ENCODE peak calls at places on chromosomes 7 and 10, in seven cellular contexts. D is fibroblast of pulmonary artery, U is left lung, X is GM23248, J is type B pancreatic cell, Z is EL, Q is HCT116. V is an unnamed sample.

GRCh38 chr7:132516042-132516840 is 60.0 kb downstream of the PLXNA4 start:
- DNase-seq in X (peak; percentile 57), Q (no peak), U (no peak), J (no peak), D (peak; percentile 50), Z (peak; percentile 56), V (no peak)

GRCh38 chr10:21403256-21404015 is 122.0 kb downstream of the SKIDA1 start:
- DNase-seq in Z (no peak), D (no peak), U (no peak), J (no peak), Q (no peak), X (no peak), V (no peak)

GRCh38 chr7:112238852-112239610 is 32.5 kb downstream of the ZNF277 start:
- DNase-seq in U (no peak), D (no peak), Q (no peak), J (no peak), Z (peak; percentile 70), X (peak; percentile 54), V (no peak)

GRCh38 chr7:35035511-35035921 is 1.8 kb downstream of the DPY19L1 start:
- DNase-seq in Z (peak; percentile 52), U (peak; percentile 41), J (no peak), X (peak; percentile 52), D (peak; percentile 48), Q (peak; percentile 45), V (no peak)

GRCh38 chr7:43721193-43721806 is 8.0 kb downstream of the COA1 start:
- DNase-seq in Q (no peak), U (no peak), Z (peak; percentile 53), D (peak; percentile 76), J (no peak), X (peak; percentile 77), V (no peak)

GRCh38 chr10:46217749-46218453 is 68.9 kb upstream of the ANTXRL start:
- DNase-seq in U (no peak), Z (no peak), X (no peak), J (no peak), D (no peak), Q (no peak), V (no peak)

GRCh38 chr10:5563991-5564536 is 39.3 kb downstream of the CALML3 start:
- DNase-seq in X (peak; percentile 95), U (no peak), Z (peak; percentile 78), D (no peak), J (no peak), Q (no peak), V (peak; percentile 33)

GRCh38 chr7:113320419-113320818 is 202.1 kb upstream of the SMIM30 start:
- DNase-seq in D (no peak), Z (no peak), X (no peak), U (no peak), J (no peak), Q (no peak), V (no peak)

GRCh38 chr7:39465055-39465929 is 100.9 kb upstream of the YAE1 start:
- DNase-seq in U (no peak), Z (peak; percentile 45), J (no peak), Q (peak; percentile 56), D (peak; percentile 78), X (peak; percentile 83), V (peak; percentile 7)

GRCh38 chr10:78250313-78251040 is 216.8 kb downstream of the RPS24 start:
- DNase-seq in D (no peak), Q (no peak), Z (no peak), U (peak; percentile 38), X (no peak), J (no peak), V (no peak)

GRCh38 chr10:58743466-58744115 is 230.9 kb downstream of the BICC1 start:
- DNase-seq in Z (peak; percentile 44), D (peak; percentile 66), X (peak; percentile 37), U (no peak), Q (no peak), J (no peak), V (no peak)

GRCh38 chr7:32890553-32891045 is 961 bp downstream of the KBTBD2 start:
- DNase-seq in X (peak; percentile 87), Q (peak; percentile 31), J (no peak), U (peak; percentile 36), D (peak; percentile 79), Z (peak; percentile 62), V (no peak)

GRCh38 chr10:77970869-77971803 is 44.6 kb upstream of the DLG5 start:
- DNase-seq in J (no peak), X (peak; percentile 95), D (peak; percentile 93), Z (peak; percentile 86), U (peak; percentile 73), Q (no peak), V (no peak)

GRCh38 chr7:71613316-71613715 is 481.4 kb downstream of the GALNT17 start:
- DNase-seq in Z (no peak), Q (no peak), J (no peak), X (peak; percentile 20), U (no peak), D (no peak), V (no peak)

V was measured in activated T-cell treated with anti-CD3 and anti-CD28 coated beads, Interleukin-2, amount 50 U/mL, for 4 hours.